ENCODE peak calls at places on chromosomes 7 and 10, in ten cellular contexts. E is cardiac muscle cell; W is thoracic aorta; U is mammary epithelial cell; F is CD8-positive, alpha-beta T cell; Y is IMR-90; A is brain microvascular endothelial cell; C is OCI-LY7; L is MM.1S; R is heart left ventricle. S is an unnamed sample.

GRCh38 chr7:111532625-111533024 is 29.7 kb downstream of the IMMP2L start:
- DNase-seq in R (no peak), U (no peak), C (no peak), A (no peak), L (no peak), F (no peak), Y (no peak), E (peak; percentile 67), W (no peak), S (no peak)

GRCh38 chr10:110864662-110865140 is 7.0 kb upstream of the PDCD4 start:
- DNase-seq in F (peak; percentile 45), U (no peak), E (no peak), Y (no peak), A (no peak), W (no peak), C (peak; percentile 89), R (no peak), L (peak; percentile 93), S (no peak)

GRCh38 chr7:1087952-1088920 is at the start of gene GPER1:
- DNase-seq in A (no peak), U (no peak), W (peak; percentile 25), Y (peak; percentile 24), R (no peak), L (no peak), C (peak; percentile 38), F (no peak), E (peak; percentile 59), S (peak; percentile 65)

GRCh38 chr7:2157473-2158279 is 75.1 kb downstream of the MAD1L1 start:
- DNase-seq in U (no peak), R (peak; percentile 52), Y (peak; percentile 96), F (no peak), L (no peak), A (peak; percentile 85), C (peak; percentile 38), E (peak; percentile 88), W (peak; percentile 27), S (no peak)

GRCh38 chr10:100723180-100723579 is 22.2 kb upstream of the PAX2 start:
- DNase-seq in Y (no peak), R (no peak), A (no peak), L (no peak), F (no peak), E (no peak), C (no peak), U (no peak), W (no peak), S (no peak)

GRCh38 chr10:121926669-121927360 is 1.0 kb downstream of the ATE1 start:
- DNase-seq in W (no peak), Y (no peak), U (no peak), L (peak; percentile 27), E (peak; percentile 31), F (no peak), R (no peak), C (peak; percentile 50), A (peak; percentile 16), S (peak; percentile 14)

GRCh38 chr7:151015967-151016366 is 8.3 kb downstream of the ATG9B start:
- DNase-seq in L (no peak), A (no peak), F (no peak), W (no peak), R (no peak), Y (no peak), C (no peak), U (no peak), E (no peak), S (no peak)

GRCh38 chr7:101560856-101561255 is 68.2 kb downstream of the MYL10 start:
- DNase-seq in E (no peak), L (no peak), F (no peak), U (no peak), A (no peak), C (no peak), W (no peak), Y (no peak), R (no peak), S (no peak)

GRCh38 chr10:84204122-84204521 is 9.8 kb downstream of the CDHR1 start:
- DNase-seq in C (peak; percentile 23), L (no peak), Y (no peak), W (no peak), F (no peak), U (no peak), A (no peak), R (no peak), E (no peak), S (no peak)

GRCh38 chr7:47253650-47254080 is 328.2 kb downstream of the TNS3 start:
- DNase-seq in C (no peak), F (no peak), W (no peak), A (peak; percentile 52), U (peak; percentile 24), Y (peak; percentile 78), E (peak; percentile 69), R (no peak), L (no peak), S (peak; percentile 30)

GRCh38 chr10:125982256-125982948 is 86.0 kb downstream of the FANK1 start:
- DNase-seq in A (peak; percentile 74), Y (peak; percentile 74), U (peak; percentile 52), E (peak; percentile 76), C (peak; percentile 63), W (no peak), R (no peak), F (peak; percentile 10), L (peak; percentile 59), S (peak; percentile 44)

GRCh38 chr7:143148651-143149050 is 16.8 kb downstream of the PIP start:
- DNase-seq in E (no peak), R (no peak), Y (no peak), A (no peak), L (no peak), W (no peak), C (no peak), U (no peak), F (no peak), S (no peak)

GRCh38 chr10:71064413-71065118 is 147.8 kb upstream of the UNC5B start:
- DNase-seq in R (peak; percentile 37), W (no peak), A (no peak), L (no peak), Y (no peak), E (no peak), C (no peak), F (no peak), U (no peak), S (no peak)
- TF ChIP-seq CTCF in R (no peak), W (no peak), A (no peak), L (peak; percentile 32), Y (no peak), E (peak; percentile 27), C (peak; percentile 17), F (no peak), U (peak; percentile 24), S (no peak)

GRCh38 chr10:5040010-5040635 is 36.5 kb upstream of the AKR1C2 start:
- DNase-seq in U (no peak), A (no peak), R (no peak), E (no peak), W (no peak), F (no peak), C (no peak), L (no peak), Y (no peak), S (no peak)

GRCh38 chr10:5041471-5042023 is 37.9 kb upstream of the AKR1C2 start:
- DNase-seq in C (no peak), Y (no peak), L (no peak), W (no peak), R (no peak), F (no peak), A (no peak), U (no peak), E (no peak), S (no peak)

GRCh38 chr10:5038703-5039102 is 35.0 kb upstream of the AKR1C2 start:
- DNase-seq in Y (no peak), U (no peak), R (no peak), A (no peak), E (peak; percentile 65), W (no peak), F (no peak), L (no peak), C (no peak), S (no peak)

GRCh38 chr10:5042922-5043321 is 39.3 kb upstream of the AKR1C2 start:
- DNase-seq in E (no peak), F (no peak), A (no peak), W (no peak), C (no peak), U (no peak), L (no peak), Y (no peak), R (no peak), S (no peak)

DNA sequence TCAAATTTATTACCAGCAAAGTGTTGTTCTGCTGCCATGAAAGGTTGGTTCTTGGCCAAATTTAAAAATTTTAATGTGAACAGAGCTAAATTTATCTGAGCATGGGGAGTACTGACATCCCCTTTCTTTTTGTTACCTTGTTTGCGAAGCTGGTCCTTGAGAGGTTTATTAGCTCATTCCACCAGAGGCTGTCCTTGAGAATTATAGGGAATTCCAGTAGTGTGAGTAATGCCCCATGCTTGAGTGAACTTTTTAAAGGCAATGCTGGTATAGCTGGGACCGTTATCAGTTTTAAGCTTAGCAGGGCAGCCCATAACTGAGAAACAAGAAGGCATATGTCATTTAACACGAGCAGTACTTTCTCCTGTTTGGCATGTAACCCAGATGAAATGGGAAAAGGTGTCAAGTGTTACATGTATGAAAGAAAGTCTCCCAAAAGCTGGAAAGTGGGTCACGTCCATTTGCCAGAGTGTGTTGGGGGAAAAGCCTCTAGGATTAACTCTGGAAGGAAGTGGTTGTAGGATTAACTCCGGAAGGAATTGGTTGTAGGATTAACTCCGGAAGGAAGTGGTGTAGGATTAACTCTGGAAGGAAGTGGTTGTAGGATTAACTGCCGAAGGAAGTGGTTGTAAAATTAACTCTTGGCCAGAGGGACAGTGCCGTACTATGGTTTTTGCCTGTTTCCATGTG is 37.3 kb upstream of the AKR1C2 start:
- DNase-seq in W (no peak), E (no peak), A (peak; percentile 51), Y (peak; percentile 7), F (no peak), L (no peak), R (no peak), C (no peak), U (no peak), S (no peak)
- H3K27ac ChIP-seq in W (peak overlapping the region; percentile 57), E (no peak overlapping the region), A (no peak overlapping the region), Y (no peak overlapping the region), F (no peak overlapping the region), L (no peak overlapping the region), R (no peak overlapping the region), C (no peak overlapping the region), U (no peak overlapping the region), S (no peak overlapping the region)

GRCh38 chr7:117875566-117875965 is 2.3 kb upstream of the CTTNBP2 start:
- DNase-seq in F (no peak), U (no peak), E (no peak), R (no peak), L (peak; percentile 90), C (no peak), A (peak; percentile 25), Y (peak; percentile 28), W (no peak), S (no peak)
- TF ChIP-seq CTCF in F (no peak), U (no peak), E (no peak), R (no peak), L (peak; percentile 53), C (no peak), A (peak; percentile 60), Y (peak; percentile 29), W (no peak), S (no peak)

DNA sequence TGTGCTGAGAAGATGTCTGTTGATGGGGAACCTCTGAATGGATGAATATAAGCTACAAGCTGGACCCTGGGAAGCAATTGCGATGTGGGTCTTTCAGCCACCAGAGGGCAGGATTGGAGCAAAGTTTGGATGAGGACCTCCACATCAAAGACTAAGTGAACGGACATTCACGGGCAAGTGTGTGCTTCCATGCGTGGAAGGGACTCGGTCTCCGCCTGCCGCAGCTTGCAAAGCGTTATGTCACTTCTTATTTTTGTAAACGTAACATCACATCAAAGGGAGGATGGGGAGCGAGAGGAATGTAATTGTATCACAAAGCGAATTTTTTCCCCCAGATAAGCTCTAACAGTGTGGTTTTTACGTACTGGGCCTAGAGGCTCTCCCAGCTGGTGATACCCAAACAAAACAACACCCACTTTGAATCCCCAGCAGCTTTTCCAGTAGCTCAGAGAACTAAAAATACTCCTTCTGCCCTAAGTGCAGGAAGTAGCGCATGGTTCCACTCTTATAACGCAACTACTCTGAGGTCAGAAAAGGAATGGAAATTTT is 65.0 kb downstream of the VWA2 start:
- DNase-seq in W (peak; percentile 36), C (peak; percentile 91), F (peak; percentile 53), Y (peak; percentile 88), R (no peak), A (peak; percentile 94), U (peak; percentile 60), E (peak; percentile 89), L (peak; percentile 85), S (peak; percentile 77)
- H3K27ac ChIP-seq in W (peak overlapping the region; percentile 71), C (peak overlapping the region; percentile 55), F (peak overlapping the region; percentile 7), Y (no peak overlapping the region), R (peak overlapping the region; percentile 50), A (peak overlapping the region; percentile 8), U (no peak overlapping the region), E (no peak overlapping the region), L (no peak overlapping the region), S (no peak overlapping the region)

S was measured in RWPE1.